ENCODE peak calls at places on chromosomes 1 and 21, in nine cellular contexts. One of them, this sample, is unnamed.

GRCh38 chr21:41593051-41593783 is 85.3 kb upstream of the TMPRSS2 start:
- DNase-seq in T follicular helper cell: no peak
- DNase-seq in right lobe of liver: no peak
- DNase-seq in SJSA1: no peak
- DNase-seq in nephron progenitor cell: no peak
- DNase-seq in bronchial epithelial cell: no peak
- DNase-seq in RWPE1: no peak
- DNase-seq in dermis blood vessel endothelial cell: no peak
- DNase-seq in NCI-H345: no peak
- DNase-seq in this sample: no peak

GRCh38 chr21:36499578-36500471 is 19.9 kb upstream of the CLDN14 start:
- DNase-seq in dermis blood vessel endothelial cell: peak; percentile 26
- DNase-seq in SJSA1: peak; percentile 54
- DNase-seq in bronchial epithelial cell: peak; percentile 91
- DNase-seq in T follicular helper cell: no peak
- DNase-seq in NCI-H345: peak; percentile 32
- DNase-seq in right lobe of liver: peak; percentile 95
- DNase-seq in RWPE1: peak; percentile 42
- DNase-seq in nephron progenitor cell: no peak
- DNase-seq in this sample: no peak

GRCh38 chr1:12453400-12454343 is 164.3 kb downstream of the DHRS3 start:
- DNase-seq in SJSA1: peak; percentile 31
- DNase-seq in right lobe of liver: peak; percentile 61
- DNase-seq in NCI-H345: no peak
- DNase-seq in nephron progenitor cell: no peak
- DNase-seq in T follicular helper cell: no peak
- DNase-seq in RWPE1: no peak
- DNase-seq in dermis blood vessel endothelial cell: peak; percentile 38
- DNase-seq in bronchial epithelial cell: no peak
- DNase-seq in this sample: no peak

GRCh38 chr1:232211149-232211548 is 418.8 kb downstream of the SIPA1L2 start:
- DNase-seq in T follicular helper cell: no peak
- DNase-seq in nephron progenitor cell: peak; percentile 8
- DNase-seq in bronchial epithelial cell: no peak
- DNase-seq in RWPE1: no peak
- DNase-seq in SJSA1: no peak
- DNase-seq in dermis blood vessel endothelial cell: peak; percentile 7
- DNase-seq in NCI-H345: no peak
- DNase-seq in right lobe of liver: no peak
- DNase-seq in this sample: no peak

GRCh38 chr1:207429963-207430362 is 24.2 kb upstream of the CR2 start:
- DNase-seq in T follicular helper cell: no peak
- DNase-seq in nephron progenitor cell: no peak
- DNase-seq in bronchial epithelial cell: no peak
- DNase-seq in right lobe of liver: no peak
- DNase-seq in NCI-H345: no peak
- DNase-seq in dermis blood vessel endothelial cell: no peak
- DNase-seq in SJSA1: no peak
- DNase-seq in RWPE1: no peak
- DNase-seq in this sample: no peak

GRCh38 chr1:103525114-103525606 is 339 bp upstream of the RNPC3 start:
- DNase-seq in nephron progenitor cell: no peak
- DNase-seq in NCI-H345: peak; percentile 44
- DNase-seq in T follicular helper cell: no peak
- DNase-seq in RWPE1: peak; percentile 49
- DNase-seq in dermis blood vessel endothelial cell: peak; percentile 60
- DNase-seq in bronchial epithelial cell: peak; percentile 44
- DNase-seq in SJSA1: peak; percentile 63
- DNase-seq in right lobe of liver: no peak
- DNase-seq in this sample: no peak

GRCh38 chr1:53073899-53074311 is 11.9 kb downstream of the PODN start:
- DNase-seq in bronchial epithelial cell: no peak
- DNase-seq in dermis blood vessel endothelial cell: no peak
- DNase-seq in nephron progenitor cell: no peak
- DNase-seq in NCI-H345: no peak
- DNase-seq in T follicular helper cell: no peak
- DNase-seq in SJSA1: no peak
- DNase-seq in RWPE1: no peak
- DNase-seq in right lobe of liver: peak; percentile 41
- DNase-seq in this sample: no peak

GRCh38 chr1:177181631-177182291 is 11.0 kb downstream of the BRINP2 start:
- DNase-seq in bronchial epithelial cell: peak; percentile 33
- DNase-seq in nephron progenitor cell: peak; percentile 92
- DNase-seq in right lobe of liver: peak; percentile 56
- DNase-seq in T follicular helper cell: no peak
- DNase-seq in dermis blood vessel endothelial cell: peak; percentile 54
- DNase-seq in NCI-H345: peak; percentile 78
- DNase-seq in RWPE1: peak; percentile 64
- DNase-seq in SJSA1: peak; percentile 43
- DNase-seq in this sample: peak; percentile 5

GRCh38 chr1:246647113-246647512 is 77.1 kb upstream of the SCCPDH start:
- DNase-seq in RWPE1: no peak
- DNase-seq in NCI-H345: peak; percentile 4
- DNase-seq in T follicular helper cell: no peak
- DNase-seq in dermis blood vessel endothelial cell: peak; percentile 32
- DNase-seq in bronchial epithelial cell: no peak
- DNase-seq in SJSA1: no peak
- DNase-seq in right lobe of liver: no peak
- DNase-seq in nephron progenitor cell: peak; percentile 62
- DNase-seq in this sample: no peak

GRCh38 chr1:179287946-179288345 is 5.7 kb upstream of the SOAT1 start:
- DNase-seq in dermis blood vessel endothelial cell: no peak
- DNase-seq in nephron progenitor cell: no peak
- DNase-seq in bronchial epithelial cell: no peak
- DNase-seq in SJSA1: no peak
- DNase-seq in NCI-H345: no peak
- DNase-seq in right lobe of liver: no peak
- DNase-seq in RWPE1: no peak
- DNase-seq in T follicular helper cell: no peak
- DNase-seq in this sample: no peak

GRCh38 chr1:27577504-27578188 is 26.3 kb downstream of the AHDC1 start:
- DNase-seq in NCI-H345: no peak
- DNase-seq in right lobe of liver: no peak
- DNase-seq in bronchial epithelial cell: no peak
- DNase-seq in SJSA1: no peak
- DNase-seq in T follicular helper cell: no peak
- DNase-seq in nephron progenitor cell: no peak
- DNase-seq in dermis blood vessel endothelial cell: peak; percentile 28
- DNase-seq in RWPE1: no peak
- DNase-seq in this sample: no peak

GRCh38 chr1:231065510-231066241 is 25.6 kb upstream of the FAM89A start:
- DNase-seq in NCI-H345: no peak
- DNase-seq in nephron progenitor cell: no peak
- DNase-seq in RWPE1: no peak
- DNase-seq in right lobe of liver: no peak
- DNase-seq in SJSA1: no peak
- DNase-seq in T follicular helper cell: no peak
- DNase-seq in bronchial epithelial cell: no peak
- DNase-seq in dermis blood vessel endothelial cell: no peak
- DNase-seq in this sample: no peak

GRCh38 chr1:235679005-235679404 is 29.4 kb upstream of the GNG4 start:
- DNase-seq in right lobe of liver: no peak
- DNase-seq in nephron progenitor cell: no peak
- DNase-seq in RWPE1: no peak
- DNase-seq in dermis blood vessel endothelial cell: no peak
- DNase-seq in T follicular helper cell: no peak
- DNase-seq in bronchial epithelial cell: no peak
- DNase-seq in NCI-H345: no peak
- DNase-seq in SJSA1: no peak
- DNase-seq in this sample: no peak

GRCh38 chr1:151340870-151341754 is 5.9 kb downstream of the RFX5 start:
- DNase-seq in T follicular helper cell: peak; percentile 29
- DNase-seq in nephron progenitor cell: peak; percentile 51
- DNase-seq in dermis blood vessel endothelial cell: peak; percentile 91
- DNase-seq in bronchial epithelial cell: peak; percentile 74
- DNase-seq in RWPE1: peak; percentile 60
- DNase-seq in NCI-H345: peak; percentile 90
- DNase-seq in SJSA1: peak; percentile 77
- DNase-seq in right lobe of liver: no peak
- DNase-seq in this sample: no peak

GRCh38 chr21:15436031-15436430 is 293.8 kb upstream of the USP25 start:
- DNase-seq in SJSA1: no peak
- DNase-seq in dermis blood vessel endothelial cell: no peak
- DNase-seq in bronchial epithelial cell: no peak
- DNase-seq in NCI-H345: no peak
- DNase-seq in RWPE1: no peak
- DNase-seq in nephron progenitor cell: no peak
- DNase-seq in T follicular helper cell: no peak
- DNase-seq in right lobe of liver: no peak
- DNase-seq in this sample: no peak

GRCh38 chr21:46639489-46640386 is 4.3 kb downstream of the PRMT2 start:
- DNase-seq in T follicular helper cell: no peak
- DNase-seq in right lobe of liver: no peak
- DNase-seq in nephron progenitor cell: no peak
- DNase-seq in SJSA1: peak; percentile 29
- DNase-seq in bronchial epithelial cell: peak; percentile 53
- DNase-seq in RWPE1: no peak
- DNase-seq in NCI-H345: no peak
- DNase-seq in dermis blood vessel endothelial cell: peak; percentile 50
- DNase-seq in this sample: no peak

GRCh38 chr21:16086121-16086520 is 356.3 kb downstream of the USP25 start:
- DNase-seq in bronchial epithelial cell: no peak
- DNase-seq in SJSA1: no peak
- DNase-seq in NCI-H345: no peak
- DNase-seq in T follicular helper cell: no peak
- DNase-seq in dermis blood vessel endothelial cell: no peak
- DNase-seq in RWPE1: no peak
- DNase-seq in nephron progenitor cell: no peak
- DNase-seq in right lobe of liver: no peak
- DNase-seq in this sample: no peak

This sample was measured in stimulated activated CD8-positive, alpha-beta memory T cell treated with anti-CD3 and anti-CD28 coated beads, Interleukin-7, amount 100 ng/mL, for 24 hours.